ENCODE peak calls at places on chromosome 4, in ten cellular contexts. V is hepatocyte, U is HepG2, K is HCT116, B is fibroblast of lung, N is PC-3, Q is K562, Y is keratinocyte, J is neural progenitor cell, R is MM.1S. W is an unnamed sample. For H3K4me1, the result is how much of the 10 kb centered on the place peaks cover.

GRCh38 chr4:25523405-25523804 is 132.2 kb upstream of the SLC34A2 start:
- DNase-seq in V (no peak), U (peak), K (no peak), B (no peak), N (peak), Q (no peak), Y (no peak), J (no peak), R (no peak), W (no peak)

GRCh38 chr4:82677327-82677726 is 115.5 kb upstream of the TMEM150C start:
- DNase-seq in V (no peak), U (no peak), K (no peak), B (no peak), N (peak), Q (no peak), Y (no peak), J (no peak), R (no peak), W (no peak)

GRCh38 chr4:173666-174314 is 49.5 kb downstream of the ZNF718 start:
- DNase-seq in V (no peak), U (no peak), K (no peak), B (no peak), N (no peak), Q (no peak), Y (no peak), J (no peak), R (no peak), W (no peak)

GRCh38 chr4:1711055-1711905 is 839 bp downstream of the SLBP start:
- DNase-seq in V (peak), U (no peak), K (no peak), B (peak), N (peak), Q (peak), Y (no peak), J (peak), R (peak), W (peak)

GRCh38 chr4:33071552-33071951 is 2351.4 kb downstream of the PCDH7 start:
- DNase-seq in V (no peak), U (no peak), K (no peak), B (peak), N (no peak), Q (no peak), Y (no peak), J (no peak), R (no peak), W (no peak)

GRCh38 chr4:636628-636950 is 11.2 kb downstream of the PDE6B start:
- DNase-seq in V (no peak), U (no peak), K (no peak), B (no peak), N (no peak), Q (no peak), Y (no peak), J (peak), R (no peak), W (no peak)

GRCh38 chr4:158722291-158722916 is 792 bp downstream of the PPID start:
- DNase-seq in V (peak), U (peak), K (no peak), B (peak), N (peak), Q (peak), Y (no peak), J (peak), R (peak), W (peak)

GRCh38 chr4:56874166-56874565 is 33.5 kb upstream of the REST start:
- DNase-seq in V (no peak), U (no peak), K (no peak), B (no peak), N (peak), Q (no peak), Y (no peak), J (peak), R (no peak), W (no peak)

GRCh38 chr4:11368701-11369115 is 60.0 kb downstream of the HS3ST1 start:
- DNase-seq in V (no peak), U (no peak), K (no peak), B (no peak), N (no peak), Q (no peak), Y (no peak), J (no peak), R (no peak), W (no peak)

GRCh38 chr4:75158451-75158850 is 225.5 kb downstream of the PARM1 start:
- DNase-seq in V (no peak), U (no peak), K (no peak), B (no peak), N (no peak), Q (no peak), Y (no peak), J (no peak), R (peak), W (no peak)

GRCh38 chr4:38322709-38323108 is 341.3 kb upstream of the KLF3 start:
- DNase-seq in V (no peak), U (no peak), K (no peak), B (peak), N (peak), Q (peak), Y (no peak), J (no peak), R (no peak), W (peak)

GRCh38 chr4:3331511-3332394 is 38.9 kb downstream of the RGS12 start:
- DNase-seq in V (no peak), U (no peak), K (no peak), B (no peak), N (no peak), Q (no peak), Y (no peak), J (no peak), R (no peak), W (no peak)

GRCh38 chr4:17557880-17558279 is 19.1 kb upstream of the LAP3 start:
- DNase-seq in V (no peak), U (no peak), K (no peak), B (peak), N (peak), Q (peak), Y (no peak), J (no peak), R (no peak), W (no peak)

GRCh38 chr4:26885912-26886274 is 25.3 kb downstream of the STIM2 start:
- DNase-seq in V (no peak), U (no peak), K (no peak), B (no peak), N (no peak), Q (no peak), Y (no peak), J (no peak), R (peak), W (no peak)

GRCh38 chr4:139247656-139248238 is 32.3 kb downstream of the MGARP start:
- DNase-seq in V (no peak), U (no peak), K (no peak), B (no peak), N (no peak), Q (no peak), Y (no peak), J (no peak), R (no peak), W (no peak)

GRCh38 chr4:113837397-113837796 is 75.9 kb upstream of the CAMK2D start:
- DNase-seq in V (peak), U (no peak), K (no peak), B (peak), N (peak), Q (no peak), Y (peak), J (no peak), R (peak), W (peak)

GRCh38 chr4:149645790-149646189 is 169.9 kb downstream of the IQCM start:
- DNase-seq in V (peak), U (no peak), K (no peak), B (no peak), N (peak), Q (no peak), Y (no peak), J (peak), R (no peak), W (peak)

GRCh38 chr4:72302981-72303704 is 265.9 kb downstream of the ADAMTS3 start:
- DNase-seq in V (peak), U (peak), K (peak), B (peak), N (peak), Q (peak), Y (no peak), J (peak), R (peak), W (peak)

GRCh38 chr4:94544811-94545210 is 93.1 kb downstream of the PDLIM5 start:
- DNase-seq in V (no peak), U (peak), K (no peak), B (no peak), N (peak), Q (no peak), Y (no peak), J (no peak), R (no peak), W (no peak)

GRCh38 chr4:114659386-114660008 is 60.9 kb downstream of the UGT8 start:
- DNase-seq in V (peak), U (peak), K (peak), B (peak), N (peak), Q (peak), Y (peak), J (peak), R (peak), W (peak)

GRCh38 chr4:24473309-24473721 is 111.0 kb downstream of the DHX15 start:
- DNase-seq in V (peak), U (no peak), K (no peak), B (peak), N (peak), Q (peak), Y (no peak), J (peak), R (peak), W (peak)

GRCh38 chr4:94516999-94517398 is 65.3 kb downstream of the PDLIM5 start:
- DNase-seq in V (no peak), U (no peak), K (peak), B (no peak), N (peak), Q (peak), Y (no peak), J (no peak), R (no peak), W (no peak)

GRCh38 chr4:1685604-1686150 is 1.6 kb upstream of the FAM53A start:
- DNase-seq in V (no peak), U (no peak), K (no peak), B (no peak), N (no peak), Q (no peak), Y (no peak), J (no peak), R (no peak), W (peak)

GRCh38 chr4:151753056-151753455 is 7.8 kb downstream of the GATB start:
- DNase-seq in V (no peak), U (no peak), K (no peak), B (no peak), N (peak), Q (no peak), Y (peak), J (no peak), R (no peak), W (no peak)

GRCh38 chr4:7469023-7469422 is 34.3 kb upstream of the PSAPL1 start:
- DNase-seq in V (no peak), U (no peak), K (no peak), B (no peak), N (no peak), Q (no peak), Y (no peak), J (no peak), R (no peak), W (no peak)

GRCh38 chr4:25233737-25234389 is at the start of gene PI4K2B:
- DNase-seq in V (peak), U (peak), K (peak), B (peak), N (peak), Q (peak), Y (peak), J (peak), R (peak), W (peak)

GRCh38 chr4:35365186-35365585 is 879.1 kb downstream of the ARAP2 start:
- DNase-seq in V (no peak), U (no peak), K (no peak), B (no peak), N (no peak), Q (no peak), Y (no peak), J (no peak), R (no peak), W (no peak)

GRCh38 chr4:69835766-69836165 is 24.2 kb downstream of the SULT1E1 start:
- DNase-seq in V (no peak), U (no peak), K (no peak), B (no peak), N (no peak), Q (no peak), Y (no peak), J (no peak), R (no peak), W (no peak)

GRCh38 chr4:161320377-161320776 is 843.4 kb downstream of the FSTL5 start:
- DNase-seq in V (peak), U (peak), K (peak), B (peak), N (peak), Q (peak), Y (no peak), J (peak), R (peak), W (peak)

GRCh38 chr4:66273110-66273509 is 602.8 kb upstream of the EPHA5 start:
- DNase-seq in V (no peak), U (no peak), K (no peak), B (no peak), N (no peak), Q (no peak), Y (no peak), J (no peak), R (no peak), W (no peak)

GRCh38 chr4:128606173-128606572 is 203.3 kb upstream of the JADE1 start:
- DNase-seq in V (no peak), U (no peak), K (no peak), B (peak), N (peak), Q (no peak), Y (peak), J (no peak), R (no peak), W (no peak)

GRCh38 chr4:184801781-184802180 is 24.0 kb downstream of the ACSL1 start:
- DNase-seq in V (no peak), U (no peak), K (no peak), B (peak), N (peak), Q (no peak), Y (peak), J (no peak), R (no peak), W (no peak)

DNA sequence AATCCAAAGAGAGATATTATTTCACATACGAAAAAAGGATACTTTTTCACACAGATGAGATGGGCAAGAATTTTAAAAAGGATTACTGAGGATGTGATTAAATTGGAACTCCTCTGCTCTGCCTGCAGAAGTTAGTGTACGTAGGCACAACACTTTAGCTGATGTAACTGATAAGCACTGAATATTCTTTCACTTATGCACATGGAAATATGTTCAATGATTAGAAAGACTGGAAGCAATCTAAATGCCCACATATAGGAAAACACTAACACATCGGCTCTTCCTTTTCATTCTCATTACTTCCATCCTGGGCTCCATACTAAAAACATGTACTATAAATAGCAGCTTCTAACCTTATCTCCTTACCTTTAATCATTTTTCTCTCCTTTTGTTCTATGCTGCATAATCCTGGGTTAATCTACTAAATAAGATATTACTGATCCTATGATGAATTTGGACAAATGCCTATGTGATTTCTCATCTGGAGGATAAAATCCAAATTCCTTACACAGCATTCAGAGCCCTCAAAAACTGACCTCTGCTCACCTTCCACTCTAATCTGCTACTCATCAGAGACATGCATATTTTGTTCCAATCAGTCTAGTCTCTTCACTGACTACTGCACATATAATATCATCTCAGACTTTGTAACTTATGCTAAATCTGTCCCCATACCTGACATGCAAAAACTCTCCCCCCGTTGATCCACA is 197.8 kb downstream of the PDGFC start:
- DNase-seq in V (no peak), U (no peak), K (no peak), B (no peak), N (peak), Q (no peak), Y (no peak), J (no peak), R (no peak), W (no peak)
- H3K4me1 ChIP-seq in V (under half), U (under half), K (half or more), B (under half), N (half or more), Q (under half), Y (half or more), J (under half), R (under half), W (half or more)

GRCh38 chr4:15592799-15593198 is 62.4 kb downstream of the FBXL5 start:
- DNase-seq in V (no peak), U (no peak), K (no peak), B (no peak), N (no peak), Q (no peak), Y (no peak), J (no peak), R (no peak), W (no peak)
- H3K4me3 ChIP-seq in V (no peak), U (no peak), K (no peak), B (no peak), N (no peak), Q (no peak), Y (no peak), J (no peak), R (no peak), W (no peak)

GRCh38 chr4:107035711-107036601 is at the start of gene DKK2:
- DNase-seq in V (peak), U (no peak), K (no peak), B (no peak), N (no peak), Q (no peak), Y (no peak), J (peak), R (no peak), W (peak)
- TF ChIP-seq EZH2 in V (no peak), U (no peak), K (no peak), B (no peak), N (no peak), Q (no peak), Y (peak), J (no peak), R (no peak), W (no peak)

DNA sequence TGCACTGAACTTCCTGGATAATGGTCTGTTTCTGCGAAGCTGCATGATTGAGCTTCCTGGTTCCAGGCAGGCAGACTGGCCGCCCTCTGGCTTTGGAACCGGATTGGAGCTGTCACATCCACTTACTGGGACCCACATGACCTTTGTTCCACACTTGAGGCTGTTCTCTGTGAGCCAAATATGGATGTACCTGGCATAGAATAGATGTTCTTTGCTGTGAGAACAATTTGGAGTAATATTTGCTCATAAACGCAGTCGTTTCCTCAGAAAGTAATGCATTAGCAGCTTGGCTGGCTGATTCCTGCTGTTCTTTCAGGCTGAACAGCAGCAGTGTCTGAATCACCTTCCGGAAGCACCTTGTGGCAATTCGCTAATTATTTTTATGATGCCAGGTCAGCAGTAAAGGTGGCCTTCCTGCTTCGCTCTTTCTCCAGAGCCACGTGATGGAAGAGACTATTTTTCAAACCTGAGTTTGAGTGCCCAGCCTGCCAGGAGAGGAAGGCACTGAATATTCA is 78.1 kb upstream of the BOD1L1 start:
- DNase-seq in V (peak), U (no peak), K (no peak), B (no peak), N (peak), Q (no peak), Y (no peak), J (no peak), R (peak), W (no peak)
- H3K4me1 ChIP-seq in V (under half), U (under half), K (under half), B (under half), N (under half), Q (under half), Y (under half), J (under half), R (under half), W (under half)

W was measured in A673.